ENCODE peak calls at places on chromosomes 2 and 18, in four cellular contexts. K, T, W and V are unnamed samples.

GRCh38 chr2:192960945-192961344 is 766.2 kb upstream of the TMEFF2 start:
- DNase-seq in K (no peak), T (no peak), W (no peak), V (no peak)

GRCh38 chr2:119234021-119235019 is 10.7 kb downstream of the STEAP3 start:
- DNase-seq in T (no peak), K (no peak), W (no peak), V (no peak)

GRCh38 chr2:222709191-222709891 is 37.9 kb downstream of the MOGAT1 start:
- DNase-seq in T (peak), K (peak), W (peak), V (peak)

GRCh38 chr18:33184178-33184577 is 256.3 kb downstream of the CCDC178 start:
- DNase-seq in K (no peak), W (no peak), T (no peak), V (no peak)

GRCh38 chr18:68735498-68736343 is 20.8 kb upstream of the TMX3 start:
- DNase-seq in K (no peak), T (no peak), W (peak), V (no peak)

GRCh38 chr2:203070615-203071547 is 56.2 kb downstream of the NBEAL1 start:
- DNase-seq in K (no peak), T (no peak), W (no peak), V (no peak)

GRCh38 chr2:85935170-85935745 is 46.5 kb upstream of the ST3GAL5 start:
- DNase-seq in T (no peak), K (no peak), W (no peak), V (no peak)

GRCh38 chr18:76518543-76519155 is 23.6 kb upstream of the ZNF516 start:
- DNase-seq in K (peak), W (no peak), T (peak), V (peak)

GRCh38 chr2:90207454-90208058 is 1516.1 kb downstream of the RPIA start:
- DNase-seq in T (no peak), K (no peak), W (no peak), V (no peak)

GRCh38 chr2:68832161-68832869 is 38.9 kb downstream of the BMP10 start:
- DNase-seq in K (no peak), W (peak), T (peak), V (peak)

GRCh38 chr2:98730851-98731708 is at the start of gene MGAT4A:
- DNase-seq in W (peak), T (peak), K (peak), V (peak)

GRCh38 chr18:51236225-51236624 is 38.7 kb upstream of the MEX3C start:
- DNase-seq in T (no peak), K (no peak), W (peak), V (no peak)

GRCh38 chr2:169081551-169081950 is 12.2 kb downstream of the DHRS9 start:
- DNase-seq in T (no peak), K (no peak), W (no peak), V (no peak)

GRCh38 chr2:207311316-207312005 is 145.7 kb upstream of the KLF7 start:
- DNase-seq in T (no peak), K (no peak), W (no peak), V (peak)

GRCh38 chr2:209688388-209688787 is 83.2 kb upstream of the UNC80 start:
- DNase-seq in T (no peak), W (no peak), K (no peak), V (no peak)

GRCh38 chr2:144137705-144138428 is 382.1 kb downstream of the ZEB2 start:
- DNase-seq in T (no peak), W (no peak), K (no peak), V (no peak)

GRCh38 chr18:45423664-45424063 is 191.6 kb upstream of the SLC14A2 start:
- DNase-seq in K (no peak), T (no peak), W (no peak), V (no peak)

GRCh38 chr2:201058914-201059313 is 12.6 kb downstream of the HYCC2 start:
- DNase-seq in K (no peak), T (no peak), W (no peak), V (no peak)

GRCh38 chr2:208359632-208359986 is 47.0 kb upstream of the PTH2R start:
- DNase-seq in T (peak), W (no peak), K (no peak), V (no peak)

GRCh38 chr2:175571078-175571653 is 389.7 kb upstream of the ATP5MC3 start:
- DNase-seq in T (no peak), K (no peak), W (no peak), V (no peak)

GRCh38 chr2:191188550-191189093 is 37.8 kb upstream of the STAT4 start:
- DNase-seq in W (no peak), T (no peak), K (no peak), V (no peak)

GRCh38 chr18:48161201-48161910 is 230.9 kb upstream of the SMAD2 start:
- DNase-seq in K (peak), T (peak), W (peak), V (peak)

GRCh38 chr2:199985625-199986207 is 30.3 kb downstream of the MAIP1 start:
- DNase-seq in W (peak), T (no peak), K (peak), V (peak)

GRCh38 chr2:135299656-135300244 is 231.3 kb downstream of the ZRANB3 start:
- DNase-seq in K (no peak), T (no peak), W (no peak), V (no peak)

GRCh38 chr2:209534228-209534627 is 110.4 kb downstream of the MAP2 start:
- DNase-seq in W (no peak), T (no peak), K (no peak), V (no peak)

GRCh38 chr2:229129738-229130371 is 141.2 kb downstream of the PID1 start:
- DNase-seq in K (no peak), T (no peak), W (no peak), V (no peak)

GRCh38 chr2:200616193-200616592 is 30.4 kb downstream of the AOX1 start:
- DNase-seq in W (no peak), T (no peak), K (no peak), V (no peak)

GRCh38 chr2:177842243-177842642 is 230.3 kb downstream of the PDE11A start:
- DNase-seq in K (no peak), W (no peak), T (no peak), V (no peak)

GRCh38 chr2:241804326-241805276 is 4.4 kb upstream of the NEU4 start:
- DNase-seq in K (peak), W (no peak), T (peak), V (peak)

GRCh38 chr2:172281648-172282576 is 145.5 kb upstream of the ITGA6 start:
- DNase-seq in W (no peak), T (no peak), K (no peak), V (no peak)